ENCODE peak calls at places on chromosomes 2 and 18, in nine cellular contexts. Y, A, C, I, J, R, N, X and L are unnamed samples.

GRCh38 chr2:12479042-12479601 is 237.6 kb upstream of the TRIB2 start:
- DNase-seq in N (no peak), Y (no peak), I (no peak), C (no peak), R (peak; percentile 40), X (no peak), J (no peak), A (no peak), L (peak; percentile 38)

GRCh38 chr2:167905668-167906067 is 341.7 kb downstream of the STK39 start:
- DNase-seq in C (no peak), R (no peak), J (no peak), X (no peak), Y (no peak), N (no peak), A (no peak), I (no peak), L (no peak)

GRCh38 chr2:152228215-152228614 is 52.7 kb upstream of the STAM2 start:
- DNase-seq in Y (no peak), X (no peak), C (no peak), R (no peak), I (no peak), A (no peak), N (no peak), J (no peak), L (no peak)

GRCh38 chr2:175282300-175282699 is 100.8 kb upstream of the ATP5MC3 start:
- DNase-seq in C (no peak), Y (peak; percentile 53), J (no peak), N (peak; percentile 47), R (peak; percentile 47), X (no peak), I (peak; percentile 11), A (no peak), L (peak; percentile 53)

GRCh38 chr2:191688934-191689695 is 11.2 kb downstream of the NABP1 start:
- DNase-seq in N (peak; percentile 80), J (peak; percentile 32), X (no peak), A (no peak), I (peak; percentile 79), R (peak; percentile 87), Y (no peak), C (no peak), L (peak; percentile 90)

GRCh38 chr18:78562446-78563020 is 417.1 kb upstream of the SALL3 start:
- DNase-seq in Y (no peak), I (no peak), C (no peak), R (no peak), N (no peak), A (no peak), J (no peak), X (no peak), L (no peak)

GRCh38 chr2:220077488-220077887 is 450.1 kb downstream of the SLC4A3 start:
- DNase-seq in A (no peak), Y (no peak), I (peak; percentile 28), J (no peak), X (no peak), N (no peak), C (no peak), R (peak; percentile 24), L (peak; percentile 29)

GRCh38 chr2:68230246-68231060 is 21.9 kb downstream of the PPP3R1 start:
- DNase-seq in I (no peak), N (no peak), X (no peak), C (no peak), Y (no peak), R (no peak), A (no peak), J (no peak), L (no peak)